ENCODE peak calls at places on chromosome 3, in six cellular contexts. One of them, this sample, is unnamed.
A peak's percentile ranks its signal among the peaks of the same experiment; 100 is the strongest.

GRCh38 chr3:184332370-184333090 is 4.9 kb upstream of the FAM131A start:
- DNase-seq in AG09309: peak; percentile 65
- DNase-seq in PC-9: peak; percentile 67
- DNase-seq in heart left ventricle: no peak
- DNase-seq in IMR-90: peak; percentile 95
- DNase-seq in fibroblast of mammary gland: peak; percentile 89
- DNase-seq in this sample: no peak

GRCh38 chr3:172061724-172062184 is 22.4 kb downstream of the FNDC3B start:
- DNase-seq in AG09309: no peak
- DNase-seq in PC-9: no peak
- DNase-seq in heart left ventricle: no peak
- DNase-seq in IMR-90: peak; percentile 28
- DNase-seq in fibroblast of mammary gland: peak; percentile 51
- DNase-seq in this sample: peak; percentile 50

GRCh38 chr3:100047455-100048141 is 66.7 kb downstream of the FILIP1L start:
- DNase-seq in AG09309: peak; percentile 80
- DNase-seq in PC-9: peak; percentile 41
- DNase-seq in heart left ventricle: no peak
- DNase-seq in IMR-90: peak; percentile 97
- DNase-seq in fibroblast of mammary gland: peak; percentile 94
- DNase-seq in this sample: no peak

GRCh38 chr3:61928776-61929175 is 367.4 kb downstream of the PTPRG start:
- DNase-seq in AG09309: no peak
- DNase-seq in PC-9: no peak
- DNase-seq in heart left ventricle: no peak
- DNase-seq in IMR-90: no peak
- DNase-seq in fibroblast of mammary gland: no peak
- DNase-seq in this sample: no peak

GRCh38 chr3:57464801-57465200 is 79.3 kb downstream of the DNAH12 start:
- DNase-seq in AG09309: no peak
- DNase-seq in PC-9: no peak
- DNase-seq in heart left ventricle: no peak
- DNase-seq in IMR-90: no peak
- DNase-seq in fibroblast of mammary gland: peak; percentile 6
- DNase-seq in this sample: no peak

GRCh38 chr3:43791246-43791645 is 100.5 kb downstream of the ABHD5 start:
- DNase-seq in AG09309: no peak
- DNase-seq in PC-9: no peak
- DNase-seq in heart left ventricle: no peak
- DNase-seq in IMR-90: no peak
- DNase-seq in fibroblast of mammary gland: no peak
- DNase-seq in this sample: no peak

GRCh38 chr3:9828801-9829755 is 14.7 kb downstream of the RPUSD3 start:
- DNase-seq in AG09309: no peak
- DNase-seq in PC-9: no peak
- DNase-seq in heart left ventricle: no peak
- DNase-seq in IMR-90: no peak
- DNase-seq in fibroblast of mammary gland: no peak
- DNase-seq in this sample: no peak

GRCh38 chr3:143847787-143848631 is at the start of gene SLC9A9:
- DNase-seq in AG09309: peak; percentile 67
- DNase-seq in PC-9: no peak
- DNase-seq in heart left ventricle: peak; percentile 23
- DNase-seq in IMR-90: peak; percentile 79
- DNase-seq in fibroblast of mammary gland: peak; percentile 86
- DNase-seq in this sample: no peak

GRCh38 chr3:45546636-45547201 is 47.8 kb upstream of the LIMD1 start:
- DNase-seq in AG09309: no peak
- DNase-seq in PC-9: no peak
- DNase-seq in heart left ventricle: no peak
- DNase-seq in IMR-90: no peak
- DNase-seq in fibroblast of mammary gland: no peak
- DNase-seq in this sample: no peak

GRCh38 chr3:17088602-17089313 is 204.0 kb downstream of the PLCL2 start:
- DNase-seq in AG09309: no peak
- DNase-seq in PC-9: no peak
- DNase-seq in heart left ventricle: no peak
- DNase-seq in IMR-90: no peak
- DNase-seq in fibroblast of mammary gland: no peak
- DNase-seq in this sample: no peak

GRCh38 chr3:172111163-172111562 is 71.8 kb downstream of the FNDC3B start:
- DNase-seq in AG09309: no peak
- DNase-seq in PC-9: no peak
- DNase-seq in heart left ventricle: no peak
- DNase-seq in IMR-90: no peak
- DNase-seq in fibroblast of mammary gland: no peak
- DNase-seq in this sample: no peak

GRCh38 chr3:67044295-67044694 is 46.2 kb downstream of the KBTBD8 start:
- DNase-seq in AG09309: no peak
- DNase-seq in PC-9: no peak
- DNase-seq in heart left ventricle: no peak
- DNase-seq in IMR-90: peak; percentile 8
- DNase-seq in fibroblast of mammary gland: no peak
- DNase-seq in this sample: no peak

GRCh38 chr3:141686477-141687280 is 51.4 kb upstream of the RNF7 start:
- DNase-seq in AG09309: peak; percentile 25
- DNase-seq in PC-9: peak; percentile 13
- DNase-seq in heart left ventricle: peak; percentile 73
- DNase-seq in IMR-90: peak; percentile 72
- DNase-seq in fibroblast of mammary gland: peak; percentile 84
- DNase-seq in this sample: no peak

GRCh38 chr3:79255696-79256095 is 512.1 kb downstream of the ROBO1 start:
- DNase-seq in AG09309: no peak
- DNase-seq in PC-9: no peak
- DNase-seq in heart left ventricle: no peak
- DNase-seq in IMR-90: no peak
- DNase-seq in fibroblast of mammary gland: no peak
- DNase-seq in this sample: no peak

GRCh38 chr3:104673981-104674380 is 692.7 kb upstream of the ALCAM start:
- DNase-seq in AG09309: no peak
- DNase-seq in PC-9: no peak
- DNase-seq in heart left ventricle: no peak
- DNase-seq in IMR-90: peak; percentile 17
- DNase-seq in fibroblast of mammary gland: peak; percentile 7
- DNase-seq in this sample: no peak

GRCh38 chr3:129107793-129108192 is 13.8 kb downstream of the RAB43 start:
- DNase-seq in AG09309: no peak
- DNase-seq in PC-9: no peak
- DNase-seq in heart left ventricle: no peak
- DNase-seq in IMR-90: no peak
- DNase-seq in fibroblast of mammary gland: no peak
- DNase-seq in this sample: no peak

GRCh38 chr3:72492240-72492639 is 356.0 kb downstream of the SHQ1 start:
- DNase-seq in AG09309: peak; percentile 86
- DNase-seq in PC-9: peak; percentile 67
- DNase-seq in heart left ventricle: peak; percentile 51
- DNase-seq in IMR-90: peak; percentile 92
- DNase-seq in fibroblast of mammary gland: peak; percentile 98
- DNase-seq in this sample: no peak

GRCh38 chr3:58190882-58191281 is 19.9 kb downstream of the DNASE1L3 start:
- DNase-seq in AG09309: no peak
- DNase-seq in PC-9: no peak
- DNase-seq in heart left ventricle: no peak
- DNase-seq in IMR-90: no peak
- DNase-seq in fibroblast of mammary gland: no peak
- DNase-seq in this sample: no peak

GRCh38 chr3:189714991-189715961 is 84.1 kb downstream of the TP63 start:
- DNase-seq in AG09309: peak; percentile 61
- DNase-seq in PC-9: no peak
- DNase-seq in heart left ventricle: no peak
- DNase-seq in IMR-90: peak; percentile 74
- DNase-seq in fibroblast of mammary gland: peak; percentile 46
- DNase-seq in this sample: peak; percentile 8

GRCh38 chr3:106088270-106088669 is 219.5 kb upstream of the CBLB start:
- DNase-seq in AG09309: no peak
- DNase-seq in PC-9: no peak
- DNase-seq in heart left ventricle: no peak
- DNase-seq in IMR-90: peak; percentile 24
- DNase-seq in fibroblast of mammary gland: peak; percentile 24
- DNase-seq in this sample: no peak

GRCh38 chr3:43105224-43105596 is 669 bp downstream of the POMGNT2 start:
- DNase-seq in AG09309: no peak
- DNase-seq in PC-9: peak; percentile 8
- DNase-seq in heart left ventricle: peak; percentile 27
- DNase-seq in IMR-90: no peak
- DNase-seq in fibroblast of mammary gland: no peak
- DNase-seq in this sample: no peak

GRCh38 chr3:164806188-164806587 is 272.1 kb downstream of the SI start:
- DNase-seq in AG09309: no peak
- DNase-seq in PC-9: no peak
- DNase-seq in heart left ventricle: no peak
- DNase-seq in IMR-90: no peak
- DNase-seq in fibroblast of mammary gland: no peak
- DNase-seq in this sample: no peak

GRCh38 chr3:108085821-108086350 is 4.9 kb downstream of the CD47 start:
- DNase-seq in AG09309: no peak
- DNase-seq in PC-9: no peak
- DNase-seq in heart left ventricle: no peak
- DNase-seq in IMR-90: peak; percentile 75
- DNase-seq in fibroblast of mammary gland: no peak
- DNase-seq in this sample: no peak

GRCh38 chr3:52216585-52217408 is 8.6 kb downstream of the TLR9 start:
- DNase-seq in AG09309: no peak
- DNase-seq in PC-9: peak; percentile 94
- DNase-seq in heart left ventricle: peak; percentile 80
- DNase-seq in IMR-90: peak; percentile 79
- DNase-seq in fibroblast of mammary gland: peak; percentile 62
- DNase-seq in this sample: no peak

GRCh38 chr3:42698216-42698910 is 4.2 kb downstream of the HHATL start:
- DNase-seq in AG09309: no peak
- DNase-seq in PC-9: no peak
- DNase-seq in heart left ventricle: no peak
- DNase-seq in IMR-90: no peak
- DNase-seq in fibroblast of mammary gland: no peak
- DNase-seq in this sample: no peak

GRCh38 chr3:177154733-177155132 is 42.5 kb downstream of the TBL1XR1 start:
- DNase-seq in AG09309: no peak
- DNase-seq in PC-9: no peak
- DNase-seq in heart left ventricle: no peak
- DNase-seq in IMR-90: no peak
- DNase-seq in fibroblast of mammary gland: no peak
- DNase-seq in this sample: no peak

GRCh38 chr3:59540241-59540640 is 490.4 kb upstream of the CFAP20DC start:
- DNase-seq in AG09309: no peak
- DNase-seq in PC-9: no peak
- DNase-seq in heart left ventricle: no peak
- DNase-seq in IMR-90: peak; percentile 33
- DNase-seq in fibroblast of mammary gland: no peak
- DNase-seq in this sample: no peak

GRCh38 chr3:100400424-100400781 is 486 bp downstream of the TOMM70 start:
- DNase-seq in AG09309: no peak
- DNase-seq in PC-9: no peak
- DNase-seq in heart left ventricle: no peak
- DNase-seq in IMR-90: peak; percentile 17
- DNase-seq in fibroblast of mammary gland: no peak
- DNase-seq in this sample: peak; percentile 8

GRCh38 chr3:52053307-52054304 is 2.8 kb downstream of the DUSP7 start:
- DNase-seq in AG09309: no peak
- DNase-seq in PC-9: peak; percentile 45
- DNase-seq in heart left ventricle: peak; percentile 41
- DNase-seq in IMR-90: peak; percentile 29
- DNase-seq in fibroblast of mammary gland: peak; percentile 60
- DNase-seq in this sample: no peak

GRCh38 chr3:34016925-34017592 is 218.6 kb downstream of the PDCD6IP start:
- DNase-seq in AG09309: no peak
- DNase-seq in PC-9: no peak
- DNase-seq in heart left ventricle: no peak
- DNase-seq in IMR-90: no peak
- DNase-seq in fibroblast of mammary gland: no peak
- DNase-seq in this sample: peak; percentile 12

GRCh38 chr3:34012102-34012461 is 213.7 kb downstream of the PDCD6IP start:
- DNase-seq in AG09309: peak; percentile 93
- DNase-seq in PC-9: peak; percentile 46
- DNase-seq in heart left ventricle: no peak
- DNase-seq in IMR-90: peak; percentile 100
- DNase-seq in fibroblast of mammary gland: peak; percentile 99
- DNase-seq in this sample: no peak

GRCh38 chr3:34013818-34014576 is 215.6 kb downstream of the PDCD6IP start:
- DNase-seq in AG09309: no peak
- DNase-seq in PC-9: no peak
- DNase-seq in heart left ventricle: no peak
- DNase-seq in IMR-90: no peak
- DNase-seq in fibroblast of mammary gland: no peak
- DNase-seq in this sample: no peak

GRCh38 chr3:34017757-34018156 is 219.3 kb downstream of the PDCD6IP start:
- DNase-seq in AG09309: no peak
- DNase-seq in PC-9: no peak
- DNase-seq in heart left ventricle: no peak
- DNase-seq in IMR-90: no peak
- DNase-seq in fibroblast of mammary gland: no peak
- DNase-seq in this sample: no peak

GRCh38 chr3:34015204-34016142 is 217.0 kb downstream of the PDCD6IP start:
- DNase-seq in AG09309: no peak
- DNase-seq in PC-9: no peak
- DNase-seq in heart left ventricle: no peak
- DNase-seq in IMR-90: peak; percentile 39
- DNase-seq in fibroblast of mammary gland: peak; percentile 53
- DNase-seq in this sample: no peak
- H3K4me3 ChIP-seq in AG09309: no peak overlapping the region
- H3K4me3 ChIP-seq in PC-9: no peak overlapping the region
- H3K4me3 ChIP-seq in heart left ventricle: no peak overlapping the region
- H3K4me3 ChIP-seq in IMR-90: no peak overlapping the region
- H3K4me3 ChIP-seq in fibroblast of mammary gland: no peak overlapping the region
- H3K4me3 ChIP-seq in this sample: no peak overlapping the region

GRCh38 chr3:114454592-114455251 is 160.9 kb downstream of the TIGIT start:
- DNase-seq in AG09309: no peak
- DNase-seq in PC-9: no peak
- DNase-seq in heart left ventricle: no peak
- DNase-seq in IMR-90: no peak
- DNase-seq in fibroblast of mammary gland: peak; percentile 34
- DNase-seq in this sample: no peak
- H3K4me3 ChIP-seq in AG09309: peak overlapping the region; percentile 31
- H3K4me3 ChIP-seq in PC-9: no peak overlapping the region
- H3K4me3 ChIP-seq in heart left ventricle: peak overlapping the region; percentile 53
- H3K4me3 ChIP-seq in IMR-90: peak overlapping the region; percentile 35
- H3K4me3 ChIP-seq in fibroblast of mammary gland: peak overlapping the region; percentile 46
- H3K4me3 ChIP-seq in this sample: peak overlapping the region; percentile 60

DNA sequence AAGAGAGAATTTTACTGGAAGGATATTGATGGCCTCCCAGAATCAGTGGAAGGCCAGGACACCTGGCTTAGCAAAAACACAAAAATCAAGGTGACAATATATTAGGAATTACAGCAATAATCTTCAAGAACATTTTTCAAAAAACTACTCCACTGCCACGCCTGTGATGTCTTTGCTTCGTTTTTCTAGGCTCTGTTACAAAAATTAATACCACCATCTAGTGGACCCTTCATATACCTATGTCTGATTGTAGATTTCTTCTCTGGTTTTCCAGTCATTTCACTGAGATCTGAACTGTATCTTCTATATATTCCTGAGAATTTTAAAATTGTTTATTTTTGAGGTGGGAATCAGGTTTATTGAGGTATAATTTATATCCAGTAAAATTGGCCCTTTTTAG is 5.6 kb upstream of the SLC33A1 start:
- DNase-seq in AG09309: no peak
- DNase-seq in PC-9: no peak
- DNase-seq in heart left ventricle: no peak
- DNase-seq in IMR-90: peak; percentile 18
- DNase-seq in fibroblast of mammary gland: peak; percentile 43
- DNase-seq in this sample: no peak
- H3K4me3 ChIP-seq in AG09309: no peak overlapping the region
- H3K4me3 ChIP-seq in PC-9: no peak overlapping the region
- H3K4me3 ChIP-seq in heart left ventricle: no peak overlapping the region
- H3K4me3 ChIP-seq in IMR-90: no peak overlapping the region
- H3K4me3 ChIP-seq in fibroblast of mammary gland: no peak overlapping the region
- H3K4me3 ChIP-seq in this sample: no peak overlapping the region

GRCh38 chr3:40102182-40102581 is 207.3 kb upstream of the EIF1B start:
- DNase-seq in AG09309: no peak
- DNase-seq in PC-9: no peak
- DNase-seq in heart left ventricle: no peak
- DNase-seq in IMR-90: no peak
- DNase-seq in fibroblast of mammary gland: no peak
- DNase-seq in this sample: no peak
- H3K4me3 ChIP-seq in AG09309: no peak overlapping the region
- H3K4me3 ChIP-seq in PC-9: no peak overlapping the region
- H3K4me3 ChIP-seq in heart left ventricle: no peak overlapping the region
- H3K4me3 ChIP-seq in IMR-90: no peak overlapping the region
- H3K4me3 ChIP-seq in fibroblast of mammary gland: no peak overlapping the region
- H3K4me3 ChIP-seq in this sample: no peak overlapping the region